ENCODE peak calls at places on chromosome 6, in nine cellular contexts. T is mucosa of descending colon; J is IMR-90; Z is CD8-positive, alpha-beta T cell; M is endodermal cell; V is left lung; P is K562; L is MM.1S; N is CD4-positive, alpha-beta memory T cell. K is an unnamed sample. For H3K4me1, the result is how much of the 10 kb centered on the place peaks cover.

GRCh38 chr6:41371461-41371991 is 36.1 kb downstream of the NCR2 start:
- DNase-seq in T (no peak), J (peak), Z (no peak), M (peak), V (peak), P (no peak), L (no peak), N (no peak), K (peak)

GRCh38 chr6:2857580-2858337 is 16.1 kb upstream of the SERPINB1 start:
- DNase-seq in T (peak), J (peak), Z (peak), M (no peak), V (no peak), P (peak), L (no peak), N (peak), K (peak)

GRCh38 chr6:108737594-108738546 is 110.4 kb upstream of the ARMC2 start:
- DNase-seq in T (no peak), J (peak), Z (no peak), M (peak), V (no peak), P (peak), L (no peak), N (no peak), K (no peak)

GRCh38 chr6:36114798-36115408 is 15.4 kb upstream of the MAPK13 start:
- DNase-seq in T (no peak), J (no peak), Z (no peak), M (no peak), V (no peak), P (no peak), L (peak), N (peak), K (no peak)

GRCh38 chr6:98831057-98832031 is 3.0 kb upstream of the POU3F2 start:
- DNase-seq in T (no peak), J (no peak), Z (no peak), M (peak), V (peak), P (no peak), L (no peak), N (no peak), K (no peak)

GRCh38 chr6:121826156-121826810 is 390.8 kb downstream of the GJA1 start:
- DNase-seq in T (no peak), J (peak), Z (no peak), M (no peak), V (no peak), P (no peak), L (no peak), N (no peak), K (no peak)

GRCh38 chr6:26019261-26019845 is 56.8 kb downstream of the TRIM38 start:
- DNase-seq in T (no peak), J (no peak), Z (no peak), M (no peak), V (no peak), P (no peak), L (no peak), N (no peak), K (no peak)

GRCh38 chr6:143054329-143054728 is 6.4 kb upstream of the AIG1 start:
- DNase-seq in T (no peak), J (no peak), Z (no peak), M (no peak), V (no peak), P (no peak), L (no peak), N (no peak), K (no peak)

GRCh38 chr6:131740161-131740560 is 29.3 kb upstream of the CTAGE9 start:
- DNase-seq in T (no peak), J (peak), Z (no peak), M (no peak), V (no peak), P (no peak), L (no peak), N (no peak), K (no peak)

GRCh38 chr6:32944265-32944664 is 3.4 kb upstream of the HLA-DMB start:
- DNase-seq in T (no peak), J (no peak), Z (peak), M (no peak), V (no peak), P (no peak), L (peak), N (peak), K (no peak)

GRCh38 chr6:52893221-52893620 is 16.3 kb downstream of the GSTA3 start:
- DNase-seq in T (no peak), J (no peak), Z (no peak), M (no peak), V (no peak), P (no peak), L (no peak), N (no peak), K (no peak)

GRCh38 chr6:1917628-1918371 is 308.1 kb downstream of the FOXC1 start:
- DNase-seq in T (no peak), J (peak), Z (no peak), M (peak), V (no peak), P (no peak), L (no peak), N (no peak), K (no peak)

GRCh38 chr6:106823732-106824351 is 150.7 kb downstream of the CD24 start:
- DNase-seq in T (no peak), J (no peak), Z (no peak), M (peak), V (no peak), P (no peak), L (no peak), N (no peak), K (no peak)

GRCh38 chr6:2744206-2744771 is 6.4 kb downstream of the MYLK4 start:
- DNase-seq in T (no peak), J (no peak), Z (no peak), M (no peak), V (no peak), P (no peak), L (no peak), N (no peak), K (peak)

GRCh38 chr6:21468487-21468886 is 125.1 kb upstream of the SOX4 start:
- DNase-seq in T (no peak), J (no peak), Z (no peak), M (no peak), V (no peak), P (no peak), L (no peak), N (no peak), K (no peak)

GRCh38 chr6:106924699-106925523 is 49.6 kb downstream of the CD24 start:
- DNase-seq in T (peak), J (no peak), Z (no peak), M (no peak), V (no peak), P (no peak), L (no peak), N (no peak), K (no peak)

DNA sequence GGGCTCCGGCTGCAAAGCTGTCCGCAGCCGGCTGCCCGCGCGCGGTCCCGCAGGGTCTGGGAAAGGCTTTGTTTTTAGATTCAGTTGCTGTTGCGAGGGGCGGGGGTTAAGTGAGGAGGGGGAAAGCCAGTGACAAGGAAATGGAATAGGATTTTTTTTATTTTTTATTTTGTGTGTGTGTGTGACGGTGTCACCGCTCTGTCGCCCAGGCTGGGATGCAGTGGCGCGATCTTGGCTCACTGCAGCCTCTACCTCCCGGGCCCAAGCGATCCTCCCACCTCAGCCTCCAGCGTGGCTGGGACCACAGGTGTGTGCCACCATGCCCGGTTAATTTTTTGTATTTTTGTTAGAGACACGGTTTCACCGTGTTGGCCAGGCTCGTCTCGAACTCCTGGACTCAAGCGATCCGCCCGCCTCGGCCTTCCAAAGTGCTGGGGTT is 615 bp upstream of the UBE2J1 start:
- DNase-seq in T (peak), J (no peak), Z (no peak), M (no peak), V (no peak), P (no peak), L (peak), N (no peak), K (peak)
- H3K4me1 ChIP-seq in T (under half), J (under half), Z (under half), M (under half), V (under half), P (under half), L (half or more), N (half or more), K (under half)

GRCh38 chr6:134178230-134179044 is 126.0 kb upstream of the SLC2A12 start:
- DNase-seq in T (peak), J (peak), Z (peak), M (peak), V (peak), P (peak), L (peak), N (peak), K (peak)

GRCh38 chr6:134175532-134176282 is 123.3 kb upstream of the SLC2A12 start:
- DNase-seq in T (peak), J (peak), Z (peak), M (peak), V (peak), P (peak), L (peak), N (no peak), K (peak)

GRCh38 chr6:134177236-134177635 is 124.8 kb upstream of the SLC2A12 start:
- DNase-seq in T (no peak), J (no peak), Z (peak), M (no peak), V (no peak), P (no peak), L (no peak), N (no peak), K (no peak)

GRCh38 chr6:134176283-134176975 is 124.0 kb upstream of the SLC2A12 start:
- DNase-seq in T (peak), J (peak), Z (peak), M (peak), V (peak), P (no peak), L (no peak), N (no peak), K (peak)

GRCh38 chr6:134177753-134178229 is 125.4 kb upstream of the SLC2A12 start:
- DNase-seq in T (no peak), J (peak), Z (peak), M (no peak), V (no peak), P (no peak), L (no peak), N (no peak), K (no peak)
- H3K4me3 ChIP-seq in T (no peak), J (peak), Z (peak), M (peak), V (peak), P (no peak), L (peak), N (peak), K (peak)

DNA sequence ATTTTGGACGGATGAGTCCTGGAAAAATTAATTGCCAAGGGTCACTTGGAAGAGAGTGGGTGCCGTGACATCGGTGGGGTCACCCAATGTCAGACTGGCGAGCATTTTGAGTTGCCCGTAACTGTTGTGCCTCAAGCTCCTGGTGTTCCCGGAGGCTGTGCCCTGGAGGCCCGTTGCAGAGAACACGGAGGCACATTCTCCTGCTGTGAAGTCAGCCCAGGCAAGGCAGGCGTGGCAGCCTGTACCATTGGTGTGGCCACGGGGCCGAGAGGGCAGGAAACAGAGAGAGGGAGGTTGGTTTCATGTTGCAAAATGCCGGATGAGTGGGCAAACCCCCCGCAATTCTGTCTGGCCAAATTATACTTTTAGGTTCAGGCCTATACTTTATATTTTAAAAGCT is 81.2 kb downstream of the THBS2 start:
- DNase-seq in T (no peak), J (peak), Z (no peak), M (no peak), V (no peak), P (no peak), L (no peak), N (no peak), K (no peak)
- H3K4me1 ChIP-seq in T (under half), J (under half), Z (under half), M (under half), V (under half), P (under half), L (under half), N (under half), K (under half)

GRCh38 chr6:49202923-49203322 is 260.1 kb downstream of the MMUT start:
- DNase-seq in T (no peak), J (no peak), Z (no peak), M (no peak), V (no peak), P (no peak), L (no peak), N (no peak), K (no peak)

GRCh38 chr6:49198015-49198414 is 265.0 kb downstream of the MMUT start:
- DNase-seq in T (no peak), J (no peak), Z (no peak), M (no peak), V (no peak), P (no peak), L (no peak), N (no peak), K (no peak)
- H3K4me3 ChIP-seq in T (no peak), J (no peak), Z (no peak), M (no peak), V (no peak), P (no peak), L (no peak), N (no peak), K (no peak)

GRCh38 chr6:158283304-158284005 is 28.8 kb upstream of the TULP4 start:
- DNase-seq in T (no peak), J (peak), Z (no peak), M (peak), V (no peak), P (no peak), L (peak), N (peak), K (no peak)
- H3K4me1 ChIP-seq in T (under half), J (under half), Z (under half), M (under half), V (under half), P (under half), L (under half), N (under half), K (half or more)

DNA sequence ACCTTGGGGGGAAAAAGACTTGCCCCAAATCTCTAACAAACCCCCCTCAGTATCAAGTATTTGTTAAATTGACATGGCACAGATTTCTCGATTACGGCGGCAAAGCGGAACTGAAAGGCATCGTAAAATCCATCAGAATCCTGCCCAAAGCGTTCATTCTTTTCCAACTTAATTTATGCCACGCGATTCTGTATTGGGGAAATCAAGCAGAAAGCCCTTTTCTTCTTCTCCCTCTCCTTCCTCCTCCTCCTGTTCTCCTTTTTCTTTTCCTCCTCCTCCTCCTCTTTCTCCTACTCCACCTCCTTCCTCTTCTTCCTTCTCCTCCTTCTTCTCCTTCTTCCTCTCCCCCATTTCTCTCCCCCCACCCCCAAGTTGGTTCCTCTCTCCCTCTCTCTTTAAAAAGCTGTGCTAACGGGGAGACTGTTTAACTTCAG is 2.5 kb upstream of the DLL1 start:
- DNase-seq in T (no peak), J (no peak), Z (no peak), M (no peak), V (no peak), P (no peak), L (no peak), N (no peak), K (no peak)
- H3K4me3 ChIP-seq in T (no peak), J (no peak), Z (no peak), M (no peak), V (no peak), P (no peak), L (no peak), N (no peak), K (peak)

GRCh38 chr6:158255974-158256601 is 56.2 kb upstream of the TULP4 start:
- DNase-seq in T (no peak), J (no peak), Z (no peak), M (no peak), V (no peak), P (no peak), L (no peak), N (peak), K (no peak)

GRCh38 chr6:158257425-158257759 is 54.9 kb upstream of the TULP4 start:
- DNase-seq in T (no peak), J (peak), Z (no peak), M (no peak), V (no peak), P (no peak), L (no peak), N (no peak), K (no peak)

GRCh38 chr6:158256746-158257424 is 55.4 kb upstream of the TULP4 start:
- DNase-seq in T (no peak), J (no peak), Z (no peak), M (no peak), V (no peak), P (no peak), L (no peak), N (no peak), K (no peak)

GRCh38 chr6:158253248-158253647 is 59.0 kb upstream of the TULP4 start:
- DNase-seq in T (no peak), J (no peak), Z (no peak), M (no peak), V (no peak), P (no peak), L (no peak), N (no peak), K (no peak)

DNA sequence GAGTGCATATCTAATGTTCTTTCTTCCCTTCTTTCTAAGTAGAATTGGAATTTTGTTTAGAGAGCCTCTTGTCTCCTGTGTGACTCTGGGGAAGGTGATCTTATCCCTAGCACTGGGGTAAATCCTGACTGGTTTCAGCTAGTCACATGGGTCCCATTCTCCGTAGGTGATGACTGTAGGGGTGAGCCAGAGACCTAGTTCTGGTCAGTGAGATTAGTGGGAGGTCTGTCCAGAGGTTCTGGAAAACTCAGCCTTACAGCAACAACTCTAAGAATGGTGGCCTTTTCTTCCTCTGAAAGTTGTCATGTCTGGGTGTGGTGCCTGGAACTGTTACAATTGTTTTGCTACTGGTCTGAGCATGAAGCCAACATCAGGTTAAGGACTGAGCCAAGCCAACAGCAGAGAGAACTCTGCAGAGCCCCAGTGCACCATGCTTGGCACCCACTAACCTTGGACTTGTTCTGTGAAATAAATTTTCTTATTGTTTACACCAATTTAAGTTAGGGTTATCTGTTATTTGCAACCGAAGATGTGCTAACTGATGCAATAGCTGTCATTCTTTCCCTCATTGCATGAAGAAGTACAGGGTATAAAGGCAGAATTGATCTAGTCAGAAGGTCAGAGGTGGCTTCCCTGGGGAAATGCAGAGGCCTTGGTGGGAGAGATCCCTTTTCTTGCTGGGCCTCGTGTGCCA is 56.8 kb upstream of the TULP4 start:
- DNase-seq in T (no peak), J (no peak), Z (no peak), M (no peak), V (no peak), P (peak), L (no peak), N (no peak), K (no peak)
- H3K4me1 ChIP-seq in T (under half), J (under half), Z (under half), M (under half), V (under half), P (under half), L (under half), N (under half), K (under half)

DNA sequence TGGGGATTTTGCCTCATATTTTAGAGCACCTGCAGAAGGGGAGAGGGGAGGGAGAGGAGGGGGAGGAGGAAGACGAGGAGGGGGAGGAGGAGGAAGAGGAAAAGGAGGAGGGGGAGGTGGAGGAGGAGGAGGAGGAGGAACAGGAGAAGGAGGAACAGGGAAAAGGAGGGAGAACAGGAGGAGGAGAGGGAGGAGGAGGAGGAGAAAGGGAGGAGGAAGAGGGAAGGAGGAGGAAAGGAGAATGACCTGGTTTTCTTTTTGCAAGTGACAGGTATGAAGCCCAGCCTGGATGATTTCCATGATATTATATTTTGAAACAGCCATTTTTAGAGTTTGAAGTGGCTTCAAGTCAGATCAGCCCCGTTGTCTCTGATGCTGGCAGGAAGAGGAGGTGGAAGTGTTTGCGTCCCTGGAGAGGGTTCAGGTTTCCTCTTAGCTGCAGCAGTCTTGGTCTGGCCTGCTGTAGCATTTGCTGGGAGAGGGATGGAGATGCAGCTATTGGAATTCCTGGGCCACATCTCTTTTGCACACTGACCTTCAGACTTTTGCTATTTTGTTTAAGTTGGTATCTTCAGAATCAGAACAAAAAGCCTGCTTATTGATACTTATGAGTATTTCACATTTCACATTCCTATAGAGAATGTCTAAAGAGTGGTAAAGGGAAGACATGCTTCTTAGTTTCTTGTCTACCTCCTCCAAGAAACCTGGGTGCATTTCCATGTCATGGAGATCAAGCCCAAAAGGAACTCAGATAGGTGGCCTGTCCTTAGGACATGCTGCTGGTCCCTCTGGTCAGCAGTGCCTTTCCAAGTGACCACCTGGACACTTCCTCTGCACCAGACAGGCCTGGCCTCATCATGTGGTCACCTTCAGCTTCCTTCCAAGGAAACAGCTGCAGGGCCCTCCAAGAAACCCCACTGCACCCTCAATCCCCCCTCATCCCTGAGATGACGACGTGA is 54.3 kb upstream of the IYD start:
- DNase-seq in T (no peak), J (no peak), Z (no peak), M (no peak), V (no peak), P (no peak), L (no peak), N (no peak), K (no peak)
- H3K4me3 ChIP-seq in T (no peak), J (no peak), Z (no peak), M (no peak), V (no peak), P (no peak), L (no peak), N (no peak), K (no peak)

GRCh38 chr6:90124904-90125510 is 171.6 kb downstream of the BACH2 start:
- DNase-seq in T (no peak), J (peak), Z (no peak), M (no peak), V (no peak), P (no peak), L (no peak), N (no peak), K (no peak)
- H3K4me1 ChIP-seq in T (under half), J (under half), Z (under half), M (under half), V (under half), P (under half), L (under half), N (under half), K (under half)

GRCh38 chr6:160042014-160042773 is 73.3 kb downstream of the IGF2R start:
- DNase-seq in T (no peak), J (peak), Z (no peak), M (peak), V (no peak), P (no peak), L (no peak), N (no peak), K (no peak)
- H3K4me3 ChIP-seq in T (no peak), J (no peak), Z (no peak), M (no peak), V (no peak), P (no peak), L (no peak), N (no peak), K (no peak)